ENCODE peak calls at places on chromosomes 7 and 10, in ten cellular contexts. One of them, this sample, is unnamed.

GRCh38 chr7:158323741-158324396 is 263.8 kb downstream of the PTPRN2 start:
- DNase-seq in NCI-H1694 treated with DMSO at 0.1 percent for 48 hours: no peak
- DNase-seq in heart right ventricle: no peak
- DNase-seq in HFFc6: no peak
- DNase-seq in nephron progenitor cell: no peak
- DNase-seq in EL: no peak
- DNase-seq in psoas muscle: no peak
- DNase-seq in AG08395: no peak
- DNase-seq in cardiac fibroblast: no peak
- DNase-seq in DMS 273 treated with DMSO at 0.1 percent for 48 hours: no peak
- DNase-seq in this sample: no peak

GRCh38 chr10:75019360-75019759 is 92.1 kb upstream of the SAMD8 start:
- DNase-seq in NCI-H1694 treated with DMSO at 0.1 percent for 48 hours: peak; percentile 54
- DNase-seq in heart right ventricle: no peak
- DNase-seq in HFFc6: peak; percentile 17
- DNase-seq in nephron progenitor cell: no peak
- DNase-seq in EL: peak; percentile 26
- DNase-seq in psoas muscle: no peak
- DNase-seq in AG08395: peak; percentile 21
- DNase-seq in cardiac fibroblast: peak; percentile 63
- DNase-seq in DMS 273 treated with DMSO at 0.1 percent for 48 hours: no peak
- DNase-seq in this sample: no peak

GRCh38 chr7:100472854-100473499 is 6.0 kb downstream of the TSC22D4 start:
- DNase-seq in NCI-H1694 treated with DMSO at 0.1 percent for 48 hours: no peak
- DNase-seq in heart right ventricle: peak; percentile 45
- DNase-seq in HFFc6: no peak
- DNase-seq in nephron progenitor cell: no peak
- DNase-seq in EL: peak; percentile 66
- DNase-seq in psoas muscle: peak; percentile 51
- DNase-seq in AG08395: peak; percentile 40
- DNase-seq in cardiac fibroblast: peak; percentile 89
- DNase-seq in DMS 273 treated with DMSO at 0.1 percent for 48 hours: no peak
- DNase-seq in this sample: peak; percentile 45

GRCh38 chr10:29324220-29324831 is 35.5 kb downstream of the LYZL1 start:
- DNase-seq in NCI-H1694 treated with DMSO at 0.1 percent for 48 hours: no peak
- DNase-seq in heart right ventricle: no peak
- DNase-seq in HFFc6: no peak
- DNase-seq in nephron progenitor cell: no peak
- DNase-seq in EL: peak; percentile 72
- DNase-seq in psoas muscle: no peak
- DNase-seq in AG08395: no peak
- DNase-seq in cardiac fibroblast: no peak
- DNase-seq in DMS 273 treated with DMSO at 0.1 percent for 48 hours: no peak
- DNase-seq in this sample: no peak

GRCh38 chr10:72087392-72087968 is 871 bp downstream of the SPOCK2 start:
- DNase-seq in NCI-H1694 treated with DMSO at 0.1 percent for 48 hours: no peak
- DNase-seq in heart right ventricle: no peak
- DNase-seq in HFFc6: no peak
- DNase-seq in nephron progenitor cell: peak; percentile 40
- DNase-seq in EL: no peak
- DNase-seq in psoas muscle: peak; percentile 58
- DNase-seq in AG08395: no peak
- DNase-seq in cardiac fibroblast: no peak
- DNase-seq in DMS 273 treated with DMSO at 0.1 percent for 48 hours: no peak
- DNase-seq in this sample: no peak

GRCh38 chr7:129169171-129169643 is 19.2 kb upstream of the SMO start:
- DNase-seq in NCI-H1694 treated with DMSO at 0.1 percent for 48 hours: peak; percentile 5
- DNase-seq in heart right ventricle: peak; percentile 68
- DNase-seq in HFFc6: no peak
- DNase-seq in nephron progenitor cell: peak; percentile 68
- DNase-seq in EL: peak; percentile 33
- DNase-seq in psoas muscle: peak; percentile 65
- DNase-seq in AG08395: peak; percentile 53
- DNase-seq in cardiac fibroblast: no peak
- DNase-seq in DMS 273 treated with DMSO at 0.1 percent for 48 hours: no peak
- DNase-seq in this sample: peak; percentile 58

GRCh38 chr10:35270100-35270499 is 66.2 kb upstream of the CCNY start:
- DNase-seq in NCI-H1694 treated with DMSO at 0.1 percent for 48 hours: no peak
- DNase-seq in heart right ventricle: no peak
- DNase-seq in HFFc6: no peak
- DNase-seq in nephron progenitor cell: no peak
- DNase-seq in EL: no peak
- DNase-seq in psoas muscle: no peak
- DNase-seq in AG08395: no peak
- DNase-seq in cardiac fibroblast: no peak
- DNase-seq in DMS 273 treated with DMSO at 0.1 percent for 48 hours: no peak
- DNase-seq in this sample: no peak

GRCh38 chr10:63720072-63720537 is 198.9 kb downstream of the REEP3 start:
- DNase-seq in NCI-H1694 treated with DMSO at 0.1 percent for 48 hours: peak; percentile 69
- DNase-seq in heart right ventricle: no peak
- DNase-seq in HFFc6: peak; percentile 36
- DNase-seq in nephron progenitor cell: peak; percentile 50
- DNase-seq in EL: peak; percentile 47
- DNase-seq in psoas muscle: no peak
- DNase-seq in AG08395: no peak
- DNase-seq in cardiac fibroblast: peak; percentile 65
- DNase-seq in DMS 273 treated with DMSO at 0.1 percent for 48 hours: no peak
- DNase-seq in this sample: no peak

GRCh38 chr7:46229409-46229808 is 308.3 kb upstream of the IGFBP3 start:
- DNase-seq in NCI-H1694 treated with DMSO at 0.1 percent for 48 hours: no peak
- DNase-seq in heart right ventricle: no peak
- DNase-seq in HFFc6: peak; percentile 85
- DNase-seq in nephron progenitor cell: no peak
- DNase-seq in EL: peak; percentile 87
- DNase-seq in psoas muscle: no peak
- DNase-seq in AG08395: peak; percentile 86
- DNase-seq in cardiac fibroblast: peak; percentile 98
- DNase-seq in DMS 273 treated with DMSO at 0.1 percent for 48 hours: no peak
- DNase-seq in this sample: no peak